ENCODE peak calls at places on chromosomes 4 and X, in eight cellular contexts. One of them, this sample, is unnamed. For H3K4me1 and H3K27me3, the result is how much of the 10 kb centered on the place peaks cover.

GRCh38 chrX:7083468-7084396 is 63.8 kb upstream of the STS start:
- DNase-seq in naive thymus-derived CD4-positive, alpha-beta T cell: no peak
- DNase-seq in GM23248: peak
- DNase-seq in fibroblast of lung: peak
- DNase-seq in colonic mucosa: no peak
- DNase-seq in CD8-positive, alpha-beta memory T cell: peak
- DNase-seq in stomach: no peak
- DNase-seq in BE2C: no peak
- DNase-seq in this sample: peak

GRCh38 chr4:81747242-81747930 is 275.7 kb upstream of the RASGEF1B start:
- DNase-seq in fibroblast of lung: no peak
- DNase-seq in BE2C: no peak
- DNase-seq in naive thymus-derived CD4-positive, alpha-beta T cell: no peak
- DNase-seq in CD8-positive, alpha-beta memory T cell: no peak
- DNase-seq in GM23248: no peak
- DNase-seq in stomach: no peak
- DNase-seq in colonic mucosa: no peak
- DNase-seq in this sample: no peak

GRCh38 chrX:151019837-151020236 is 36.7 kb downstream of the HMGB3 start:
- DNase-seq in colonic mucosa: no peak
- DNase-seq in stomach: no peak
- DNase-seq in BE2C: no peak
- DNase-seq in CD8-positive, alpha-beta memory T cell: no peak
- DNase-seq in naive thymus-derived CD4-positive, alpha-beta T cell: no peak
- DNase-seq in GM23248: peak
- DNase-seq in fibroblast of lung: peak
- DNase-seq in this sample: no peak

GRCh38 chr4:143335979-143336827 is 473 bp upstream of the GAB1 start:
- DNase-seq in colonic mucosa: peak
- DNase-seq in fibroblast of lung: peak
- DNase-seq in GM23248: peak
- DNase-seq in BE2C: peak
- DNase-seq in stomach: peak
- DNase-seq in CD8-positive, alpha-beta memory T cell: peak
- DNase-seq in naive thymus-derived CD4-positive, alpha-beta T cell: peak
- DNase-seq in this sample: no peak

GRCh38 chrX:48919360-48919821 is 567 bp upstream of the PIM2 start:
- DNase-seq in GM23248: peak
- DNase-seq in BE2C: no peak
- DNase-seq in stomach: no peak
- DNase-seq in naive thymus-derived CD4-positive, alpha-beta T cell: no peak
- DNase-seq in CD8-positive, alpha-beta memory T cell: no peak
- DNase-seq in colonic mucosa: no peak
- DNase-seq in fibroblast of lung: no peak
- DNase-seq in this sample: no peak

GRCh38 chr4:104860227-104861123 is 286.2 kb upstream of the TET2 start:
- DNase-seq in naive thymus-derived CD4-positive, alpha-beta T cell: no peak
- DNase-seq in colonic mucosa: peak
- DNase-seq in BE2C: peak
- DNase-seq in GM23248: peak
- DNase-seq in stomach: peak
- DNase-seq in fibroblast of lung: peak
- DNase-seq in CD8-positive, alpha-beta memory T cell: peak
- DNase-seq in this sample: peak

GRCh38 chr4:152735302-152735917 is 44.1 kb downstream of the TIGD4 start:
- DNase-seq in BE2C: no peak
- DNase-seq in colonic mucosa: no peak
- DNase-seq in fibroblast of lung: peak
- DNase-seq in naive thymus-derived CD4-positive, alpha-beta T cell: no peak
- DNase-seq in CD8-positive, alpha-beta memory T cell: peak
- DNase-seq in stomach: no peak
- DNase-seq in GM23248: peak
- DNase-seq in this sample: peak

GRCh38 chr4:182698212-182698611 is 219.0 kb downstream of the DCTD start:
- DNase-seq in BE2C: no peak
- DNase-seq in CD8-positive, alpha-beta memory T cell: no peak
- DNase-seq in stomach: no peak
- DNase-seq in colonic mucosa: no peak
- DNase-seq in fibroblast of lung: peak
- DNase-seq in naive thymus-derived CD4-positive, alpha-beta T cell: no peak
- DNase-seq in GM23248: no peak
- DNase-seq in this sample: no peak

GRCh38 chr4:3304831-3305609 is 12.2 kb downstream of the RGS12 start:
- DNase-seq in stomach: no peak
- DNase-seq in CD8-positive, alpha-beta memory T cell: no peak
- DNase-seq in BE2C: peak
- DNase-seq in GM23248: peak
- DNase-seq in fibroblast of lung: peak
- DNase-seq in naive thymus-derived CD4-positive, alpha-beta T cell: no peak
- DNase-seq in colonic mucosa: no peak
- DNase-seq in this sample: no peak

GRCh38 chrX:150547511-150548115 is 20.8 kb upstream of the MTM1 start:
- DNase-seq in naive thymus-derived CD4-positive, alpha-beta T cell: no peak
- DNase-seq in CD8-positive, alpha-beta memory T cell: no peak
- DNase-seq in colonic mucosa: peak
- DNase-seq in GM23248: peak
- DNase-seq in stomach: peak
- DNase-seq in BE2C: peak
- DNase-seq in fibroblast of lung: peak
- DNase-seq in this sample: no peak

GRCh38 chrX:40323977-40324376 is 226.2 kb upstream of the BCOR start:
- DNase-seq in BE2C: no peak
- DNase-seq in naive thymus-derived CD4-positive, alpha-beta T cell: no peak
- DNase-seq in GM23248: no peak
- DNase-seq in stomach: no peak
- DNase-seq in colonic mucosa: no peak
- DNase-seq in CD8-positive, alpha-beta memory T cell: no peak
- DNase-seq in fibroblast of lung: no peak
- DNase-seq in this sample: no peak

GRCh38 chrX:137549073-137549472 is 16.9 kb upstream of the ZIC3 start:
- DNase-seq in BE2C: no peak
- DNase-seq in naive thymus-derived CD4-positive, alpha-beta T cell: no peak
- DNase-seq in colonic mucosa: no peak
- DNase-seq in fibroblast of lung: no peak
- DNase-seq in stomach: no peak
- DNase-seq in GM23248: no peak
- DNase-seq in CD8-positive, alpha-beta memory T cell: no peak
- DNase-seq in this sample: no peak

GRCh38 chrX:49269768-49270248 is at the start of gene PPP1R3F:
- DNase-seq in fibroblast of lung: no peak
- DNase-seq in CD8-positive, alpha-beta memory T cell: no peak
- DNase-seq in colonic mucosa: no peak
- DNase-seq in naive thymus-derived CD4-positive, alpha-beta T cell: no peak
- DNase-seq in GM23248: no peak
- DNase-seq in BE2C: no peak
- DNase-seq in stomach: no peak
- DNase-seq in this sample: no peak

GRCh38 chr4:148214529-148215166 is 227.6 kb downstream of the NR3C2 start:
- DNase-seq in GM23248: peak
- DNase-seq in BE2C: peak
- DNase-seq in naive thymus-derived CD4-positive, alpha-beta T cell: no peak
- DNase-seq in fibroblast of lung: peak
- DNase-seq in CD8-positive, alpha-beta memory T cell: no peak
- DNase-seq in stomach: no peak
- DNase-seq in colonic mucosa: no peak
- DNase-seq in this sample: no peak

GRCh38 chr4:39539026-39539690 is 11.9 kb upstream of the UGDH start:
- DNase-seq in BE2C: no peak
- DNase-seq in naive thymus-derived CD4-positive, alpha-beta T cell: no peak
- DNase-seq in colonic mucosa: no peak
- DNase-seq in GM23248: no peak
- DNase-seq in stomach: peak
- DNase-seq in CD8-positive, alpha-beta memory T cell: no peak
- DNase-seq in fibroblast of lung: no peak
- DNase-seq in this sample: no peak

GRCh38 chrX:1609311-1609710 is 5.5 kb upstream of the ASMT start:
- DNase-seq in fibroblast of lung: no peak
- DNase-seq in colonic mucosa: no peak
- DNase-seq in CD8-positive, alpha-beta memory T cell: no peak
- DNase-seq in BE2C: no peak
- DNase-seq in GM23248: no peak
- DNase-seq in stomach: no peak
- DNase-seq in naive thymus-derived CD4-positive, alpha-beta T cell: no peak
- DNase-seq in this sample: no peak

GRCh38 chrX:41137589-41137988 is 52.3 kb downstream of the USP9X start:
- DNase-seq in stomach: no peak
- DNase-seq in colonic mucosa: no peak
- DNase-seq in fibroblast of lung: peak
- DNase-seq in BE2C: no peak
- DNase-seq in naive thymus-derived CD4-positive, alpha-beta T cell: no peak
- DNase-seq in CD8-positive, alpha-beta memory T cell: no peak
- DNase-seq in GM23248: peak
- DNase-seq in this sample: no peak

GRCh38 chr4:158788608-158789007 is 19.8 kb downstream of the FNIP2 start:
- DNase-seq in naive thymus-derived CD4-positive, alpha-beta T cell: no peak
- DNase-seq in fibroblast of lung: no peak
- DNase-seq in CD8-positive, alpha-beta memory T cell: no peak
- DNase-seq in BE2C: no peak
- DNase-seq in colonic mucosa: no peak
- DNase-seq in GM23248: no peak
- DNase-seq in stomach: no peak
- DNase-seq in this sample: no peak
- H3K4me1 ChIP-seq in naive thymus-derived CD4-positive, alpha-beta T cell: under half
- H3K4me1 ChIP-seq in fibroblast of lung: under half
- H3K4me1 ChIP-seq in CD8-positive, alpha-beta memory T cell: under half
- H3K4me1 ChIP-seq in BE2C: under half
- H3K4me1 ChIP-seq in colonic mucosa: under half
- H3K4me1 ChIP-seq in GM23248: under half
- H3K4me1 ChIP-seq in stomach: under half
- H3K4me1 ChIP-seq in this sample: under half

GRCh38 chr4:54232151-54232688 is 3.1 kb downstream of the PDGFRA start:
- DNase-seq in naive thymus-derived CD4-positive, alpha-beta T cell: no peak
- DNase-seq in GM23248: peak
- DNase-seq in BE2C: no peak
- DNase-seq in stomach: no peak
- DNase-seq in fibroblast of lung: peak
- DNase-seq in CD8-positive, alpha-beta memory T cell: no peak
- DNase-seq in colonic mucosa: no peak
- DNase-seq in this sample: no peak

GRCh38 chr4:54231419-54232150 is 2.5 kb downstream of the PDGFRA start:
- DNase-seq in GM23248: peak
- DNase-seq in BE2C: no peak
- DNase-seq in naive thymus-derived CD4-positive, alpha-beta T cell: no peak
- DNase-seq in stomach: no peak
- DNase-seq in CD8-positive, alpha-beta memory T cell: no peak
- DNase-seq in fibroblast of lung: peak
- DNase-seq in colonic mucosa: peak
- DNase-seq in this sample: no peak

GRCh38 chr4:54228563-54229501 is at the start of gene PDGFRA:
- DNase-seq in BE2C: no peak
- DNase-seq in colonic mucosa: peak
- DNase-seq in naive thymus-derived CD4-positive, alpha-beta T cell: no peak
- DNase-seq in stomach: no peak
- DNase-seq in CD8-positive, alpha-beta memory T cell: no peak
- DNase-seq in GM23248: peak
- DNase-seq in fibroblast of lung: peak
- DNase-seq in this sample: no peak

GRCh38 chr4:54229631-54230478 is 762 bp downstream of the PDGFRA start:
- DNase-seq in colonic mucosa: no peak
- DNase-seq in BE2C: no peak
- DNase-seq in fibroblast of lung: peak
- DNase-seq in GM23248: peak
- DNase-seq in CD8-positive, alpha-beta memory T cell: no peak
- DNase-seq in stomach: no peak
- DNase-seq in naive thymus-derived CD4-positive, alpha-beta T cell: no peak
- DNase-seq in this sample: no peak

DNA sequence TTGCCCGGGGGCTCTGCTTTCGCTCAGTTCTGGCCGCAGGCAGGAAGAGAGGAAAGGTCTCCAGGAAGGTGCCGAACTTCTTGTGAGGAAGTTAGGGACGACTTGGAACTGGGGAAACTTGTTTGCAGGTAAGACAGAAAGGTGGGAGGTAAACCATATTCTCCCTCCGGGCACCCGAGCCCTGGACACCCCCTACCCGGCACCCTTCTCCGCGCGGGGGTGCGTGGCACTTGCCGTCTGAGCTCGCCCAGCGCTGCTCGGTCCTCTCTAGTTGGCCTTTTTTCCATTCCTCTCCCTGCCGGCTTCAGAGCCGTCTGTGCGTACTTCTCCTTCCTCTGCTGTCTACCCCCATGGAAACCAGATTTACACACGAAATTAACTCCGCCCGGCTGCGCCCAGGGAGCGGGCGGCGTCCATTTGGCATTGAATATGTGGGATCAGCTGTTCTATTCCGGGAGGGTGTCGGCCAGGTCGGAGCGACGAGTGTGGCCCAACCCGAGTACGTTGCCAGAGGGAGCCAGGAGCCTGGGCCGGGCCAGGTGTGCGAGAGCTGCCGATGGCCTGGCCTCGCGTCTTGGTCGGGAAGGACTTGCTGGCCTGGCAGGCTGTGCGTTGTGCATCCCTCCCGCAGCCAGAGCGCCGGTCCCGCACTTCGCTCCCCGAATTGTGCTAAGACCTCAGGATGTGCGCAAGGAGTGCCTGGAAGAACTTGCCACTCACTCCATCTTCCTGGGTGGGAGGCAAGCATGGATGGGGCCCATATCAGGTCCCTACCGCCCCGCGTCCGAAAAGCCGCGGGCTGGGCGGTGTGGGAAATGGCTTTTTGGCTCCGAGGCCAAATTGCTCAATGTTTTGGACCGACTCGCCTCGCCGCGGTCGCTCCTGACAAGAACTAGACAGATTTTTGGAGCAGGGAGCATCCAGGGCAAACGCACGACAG is 1.7 kb downstream of the PDGFRA start:
- DNase-seq in fibroblast of lung: peak
- DNase-seq in GM23248: peak
- DNase-seq in naive thymus-derived CD4-positive, alpha-beta T cell: no peak
- DNase-seq in BE2C: no peak
- DNase-seq in CD8-positive, alpha-beta memory T cell: no peak
- DNase-seq in stomach: no peak
- DNase-seq in colonic mucosa: peak
- DNase-seq in this sample: no peak
- H3K27me3 ChIP-seq in fibroblast of lung: under half
- H3K27me3 ChIP-seq in GM23248: under half
- H3K27me3 ChIP-seq in naive thymus-derived CD4-positive, alpha-beta T cell: under half
- H3K27me3 ChIP-seq in BE2C: under half
- H3K27me3 ChIP-seq in CD8-positive, alpha-beta memory T cell: half or more
- H3K27me3 ChIP-seq in stomach: under half
- H3K27me3 ChIP-seq in colonic mucosa: half or more
- H3K27me3 ChIP-seq in this sample: under half

DNA sequence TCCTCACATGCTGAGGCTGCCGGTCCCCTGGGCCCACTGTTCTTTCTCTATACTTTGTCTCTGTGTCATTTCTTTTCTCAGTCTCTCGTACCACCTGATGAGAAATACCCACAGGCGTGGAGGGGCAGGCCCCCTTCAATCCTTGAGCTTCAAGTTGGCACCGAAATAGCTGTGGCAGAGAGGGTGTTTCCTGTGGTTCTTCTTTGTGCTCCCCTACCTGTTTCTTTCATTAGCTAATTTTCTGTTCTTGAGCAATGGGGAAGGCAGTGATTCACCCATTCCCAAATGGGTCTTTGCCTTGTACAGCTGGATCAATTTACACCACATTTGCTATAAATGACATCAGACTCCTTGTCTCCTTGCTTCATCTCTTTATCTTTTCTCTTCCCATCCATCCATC is 2.1 kb upstream of the CYSLTR1 start:
- DNase-seq in colonic mucosa: no peak
- DNase-seq in GM23248: no peak
- DNase-seq in naive thymus-derived CD4-positive, alpha-beta T cell: no peak
- DNase-seq in BE2C: no peak
- DNase-seq in fibroblast of lung: no peak
- DNase-seq in stomach: no peak
- DNase-seq in CD8-positive, alpha-beta memory T cell: no peak
- DNase-seq in this sample: no peak
- H3K4me1 ChIP-seq in colonic mucosa: under half
- H3K4me1 ChIP-seq in GM23248: under half
- H3K4me1 ChIP-seq in naive thymus-derived CD4-positive, alpha-beta T cell: under half
- H3K4me1 ChIP-seq in BE2C: under half
- H3K4me1 ChIP-seq in fibroblast of lung: under half
- H3K4me1 ChIP-seq in stomach: under half
- H3K4me1 ChIP-seq in CD8-positive, alpha-beta memory T cell: under half
- H3K4me1 ChIP-seq in this sample: half or more

GRCh38 chr4:144509088-144509854 is 136.7 kb upstream of the HHIP start:
- DNase-seq in GM23248: no peak
- DNase-seq in naive thymus-derived CD4-positive, alpha-beta T cell: no peak
- DNase-seq in BE2C: no peak
- DNase-seq in stomach: no peak
- DNase-seq in fibroblast of lung: no peak
- DNase-seq in colonic mucosa: no peak
- DNase-seq in CD8-positive, alpha-beta memory T cell: no peak
- DNase-seq in this sample: no peak
- H3K27me3 ChIP-seq in GM23248: under half
- H3K27me3 ChIP-seq in naive thymus-derived CD4-positive, alpha-beta T cell: under half
- H3K27me3 ChIP-seq in BE2C: under half
- H3K27me3 ChIP-seq in stomach: under half
- H3K27me3 ChIP-seq in fibroblast of lung: under half
- H3K27me3 ChIP-seq in colonic mucosa: under half
- H3K27me3 ChIP-seq in CD8-positive, alpha-beta memory T cell: under half
- H3K27me3 ChIP-seq in this sample: under half

This sample was measured in CD4-positive, alpha-beta memory T cell.